ENCODE peak calls at places on chromosomes 4 and X, in nine cellular contexts. B is OCI-LY7, K is PC-3, P is endothelial cell of umbilical vein, F is A549, Y is psoas muscle, Q is astrocyte of the cerebellum, S is cardiac muscle cell, J is fibroblast of mammary gland. L is an unnamed sample.

GRCh38 chrX:124028177-124028576 is 66.7 kb downstream of the STAG2 start:
- DNase-seq in B (no peak), Q (no peak), F (no peak), K (peak), Y (no peak), J (peak), P (no peak), S (no peak), L (peak)

GRCh38 chr4:122827258-122827887 is 742 bp downstream of the FGF2 start:
- DNase-seq in J (peak), K (peak), B (peak), F (peak), Y (peak), Q (no peak), P (peak), S (peak), L (peak)

GRCh38 chr4:21476753-21477152 is 471.8 kb downstream of the KCNIP4 start:
- DNase-seq in F (no peak), B (no peak), S (peak), J (peak), Y (no peak), P (peak), Q (no peak), K (peak), L (no peak)

GRCh38 chr4:124872659-124873058 is 160.1 kb upstream of the ANKRD50 start:
- DNase-seq in J (no peak), F (no peak), P (no peak), Y (no peak), B (no peak), K (no peak), Q (no peak), S (no peak), L (no peak)

GRCh38 chr4:94665500-94666398 is 92.0 kb upstream of the BMPR1B start:
- DNase-seq in B (no peak), Q (no peak), J (no peak), K (no peak), S (no peak), Y (no peak), P (no peak), F (peak), L (peak)

GRCh38 chrX:31445542-31445941 is 373.7 kb upstream of the FTHL17 start:
- DNase-seq in B (no peak), P (no peak), K (no peak), Q (no peak), Y (no peak), S (peak), F (no peak), J (no peak), L (no peak)

GRCh38 chr4:76611611-76612010 is 176.6 kb downstream of the SHROOM3 start:
- DNase-seq in P (peak), S (no peak), Y (no peak), F (no peak), J (no peak), B (no peak), Q (no peak), K (peak), L (no peak)

GRCh38 chr4:20603671-20604313 is 96.5 kb upstream of the PACRGL start:
- DNase-seq in K (peak), B (no peak), P (peak), Q (peak), S (peak), J (peak), Y (no peak), F (no peak), L (peak)

GRCh38 chrX:26442340-26442739 is 226.4 kb downstream of the MAGEB5 start:
- DNase-seq in J (peak), Y (no peak), K (peak), F (no peak), B (no peak), S (peak), Q (no peak), P (peak), L (peak)

GRCh38 chr4:80592950-80593349 is 257.4 kb downstream of the CFAP299 start:
- DNase-seq in J (no peak), P (no peak), B (peak), Y (no peak), K (peak), Q (no peak), F (no peak), S (no peak), L (no peak)

GRCh38 chrX:123860983-123861382 is 1.1 kb downstream of the XIAP start:
- DNase-seq in P (peak), Q (no peak), B (peak), J (peak), Y (no peak), S (peak), F (no peak), K (peak), L (no peak)

GRCh38 chrX:12866451-12867377 is at the start of gene TLR7:
- DNase-seq in S (no peak), F (no peak), B (peak), P (no peak), J (no peak), K (no peak), Y (no peak), Q (no peak), L (no peak)
- H3K4me3 ChIP-seq in S (no peak), F (no peak), B (peak), P (no peak), J (no peak), K (no peak), Y (no peak), Q (no peak), L (no peak)

GRCh38 chr4:1289232-1290164 is at the start of gene MAEA:
- DNase-seq in Q (peak), K (peak), P (peak), S (peak), B (peak), J (peak), F (peak), Y (peak), L (peak)

GRCh38 chr4:1290165-1290977 is 680 bp downstream of the MAEA start:
- DNase-seq in B (peak), F (no peak), P (peak), Q (no peak), S (no peak), J (no peak), K (peak), Y (no peak), L (peak)

GRCh38 chr4:1288786-1289185 is 905 bp upstream of the MAEA start:
- DNase-seq in F (no peak), S (no peak), B (no peak), Y (no peak), P (no peak), J (no peak), K (no peak), Q (no peak), L (no peak)

GRCh38 chr4:1291996-1292702 is 2.5 kb downstream of the MAEA start:
- DNase-seq in K (no peak), Y (peak), P (no peak), F (no peak), B (no peak), S (no peak), J (no peak), Q (no peak), L (no peak)

GRCh38 chr4:1291091-1291490 is 1.4 kb downstream of the MAEA start:
- DNase-seq in K (no peak), P (no peak), Y (no peak), S (no peak), F (no peak), J (no peak), B (no peak), Q (no peak), L (no peak)
- TF ChIP-seq CTCF in K (no peak), P (no peak), Y (no peak), S (no peak), F (no peak), J (no peak), B (no peak), Q (no peak), L (no peak)

GRCh38 chr4:7868892-7869471 is 70.7 kb downstream of the AFAP1 start:
- DNase-seq in F (no peak), J (no peak), B (no peak), P (no peak), K (no peak), Q (no peak), Y (no peak), S (no peak), L (no peak)

GRCh38 chr4:7867701-7868429 is 71.8 kb downstream of the AFAP1 start:
- DNase-seq in F (no peak), S (peak), P (no peak), Y (no peak), B (no peak), J (peak), Q (no peak), K (peak), L (no peak)

GRCh38 chr4:7867191-7867590 is 72.5 kb downstream of the AFAP1 start:
- DNase-seq in J (no peak), S (no peak), Y (no peak), K (no peak), B (no peak), Q (no peak), F (no peak), P (no peak), L (no peak)

GRCh38 chr4:7865533-7865932 is 74.1 kb downstream of the AFAP1 start:
- DNase-seq in P (no peak), S (no peak), Q (no peak), K (no peak), J (no peak), Y (no peak), F (no peak), B (no peak), L (no peak)

GRCh38 chr4:7868430-7868775 is 71.3 kb downstream of the AFAP1 start:
- DNase-seq in B (no peak), F (no peak), Y (no peak), Q (no peak), S (no peak), J (no peak), K (no peak), P (no peak), L (no peak)
- H3K4me3 ChIP-seq in B (no peak), F (peak), Y (no peak), Q (no peak), S (no peak), J (no peak), K (no peak), P (no peak), L (no peak)

GRCh38 chr4:151766691-151767090 is 5.9 kb upstream of the GATB start:
- DNase-seq in Q (no peak), P (no peak), Y (no peak), B (no peak), F (no peak), K (peak), S (no peak), J (no peak), L (no peak)
- TF ChIP-seq CTCF in Q (no peak), P (no peak), Y (no peak), B (no peak), F (no peak), K (peak), S (no peak), J (no peak), L (no peak)

GRCh38 chr4:147543039-147543438 is 62.1 kb downstream of the EDNRA start:
- DNase-seq in K (peak), J (peak), B (no peak), Q (no peak), S (no peak), P (no peak), Y (no peak), F (no peak), L (peak)
- H3K4me3 ChIP-seq in K (no peak), J (no peak), B (no peak), Q (no peak), S (no peak), P (no peak), Y (no peak), F (no peak), L (no peak)

DNA sequence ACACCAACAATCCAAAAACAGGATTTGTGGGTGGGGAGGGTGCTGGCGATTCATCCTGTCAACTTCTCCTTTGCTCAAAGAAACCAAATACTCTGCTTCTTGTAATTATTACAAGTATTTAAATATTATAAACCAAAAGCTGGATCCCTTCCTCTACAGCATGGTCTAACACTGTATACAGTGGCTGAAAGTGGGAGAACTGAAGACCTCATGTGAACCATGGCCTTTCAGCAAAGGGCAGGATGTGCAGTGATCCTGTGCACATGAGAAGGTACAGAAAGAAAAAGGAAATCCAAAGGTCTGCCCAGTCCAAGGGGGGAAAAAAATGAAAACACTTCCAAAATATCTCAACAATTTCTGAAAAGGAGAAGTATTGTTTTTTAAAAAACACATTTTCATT is 5.3 kb upstream of the CXorf38 start:
- DNase-seq in F (no peak), P (no peak), Q (no peak), B (no peak), Y (no peak), K (no peak), S (no peak), J (no peak), L (no peak)
- TF ChIP-seq CTCF in F (no peak), P (no peak), Q (no peak), B (no peak), Y (no peak), K (no peak), S (no peak), J (no peak), L (no peak)

L was measured in AG10803.